ENCODE peak calls at places on chromosomes 11 and 22, in six cellular contexts. Y, K, E, D, N and R are unnamed samples.
A peak's percentile ranks its signal among the peaks of the same experiment; 100 is the strongest.

GRCh38 chr22:49921508-49922278 is 3.3 kb downstream of the CRELD2 start:
- DNase-seq in Y (no peak), K (peak; percentile 47), E (no peak), D (no peak), N (no peak), R (no peak)

GRCh38 chr11:57315491-57315890 is 9.3 kb downstream of the TNKS1BP1 start:
- DNase-seq in Y (peak; percentile 63), K (no peak), E (peak; percentile 66), D (no peak), N (no peak), R (no peak)

GRCh38 chr11:21948876-21949275 is 244.0 kb upstream of the ANO5 start:
- DNase-seq in Y (no peak), K (no peak), E (no peak), D (no peak), N (no peak), R (no peak)

GRCh38 chr11:17760102-17761029 is 25.8 kb downstream of the KCNC1 start:
- DNase-seq in Y (peak; percentile 53), K (no peak), E (peak; percentile 77), D (peak; percentile 78), N (peak; percentile 54), R (peak; percentile 40)

GRCh38 chr11:111942826-111943225 is 5.7 kb downstream of the DIXDC1 start:
- DNase-seq in Y (peak; percentile 91), K (no peak), E (no peak), D (no peak), N (no peak), R (peak; percentile 60)

GRCh38 chr22:36613958-36614357 is 85.0 kb upstream of the EIF3D start:
- DNase-seq in Y (no peak), K (no peak), E (no peak), D (peak; percentile 41), N (no peak), R (peak; percentile 1)

GRCh38 chr22:37337204-37337943 is 55.1 kb downstream of the CYTH4 start:
- DNase-seq in Y (peak; percentile 20), K (no peak), E (no peak), D (no peak), N (no peak), R (peak; percentile 53)

GRCh38 chr11:66012946-66013761 is 1.3 kb downstream of the CST6 start:
- DNase-seq in Y (no peak), K (peak; percentile 58), E (no peak), D (peak; percentile 57), N (no peak), R (no peak)

GRCh38 chr11:33670250-33671011 is 30.2 kb downstream of the C11orf91 start:
- DNase-seq in Y (peak; percentile 50), K (no peak), E (no peak), D (no peak), N (no peak), R (peak; percentile 61)

DNA sequence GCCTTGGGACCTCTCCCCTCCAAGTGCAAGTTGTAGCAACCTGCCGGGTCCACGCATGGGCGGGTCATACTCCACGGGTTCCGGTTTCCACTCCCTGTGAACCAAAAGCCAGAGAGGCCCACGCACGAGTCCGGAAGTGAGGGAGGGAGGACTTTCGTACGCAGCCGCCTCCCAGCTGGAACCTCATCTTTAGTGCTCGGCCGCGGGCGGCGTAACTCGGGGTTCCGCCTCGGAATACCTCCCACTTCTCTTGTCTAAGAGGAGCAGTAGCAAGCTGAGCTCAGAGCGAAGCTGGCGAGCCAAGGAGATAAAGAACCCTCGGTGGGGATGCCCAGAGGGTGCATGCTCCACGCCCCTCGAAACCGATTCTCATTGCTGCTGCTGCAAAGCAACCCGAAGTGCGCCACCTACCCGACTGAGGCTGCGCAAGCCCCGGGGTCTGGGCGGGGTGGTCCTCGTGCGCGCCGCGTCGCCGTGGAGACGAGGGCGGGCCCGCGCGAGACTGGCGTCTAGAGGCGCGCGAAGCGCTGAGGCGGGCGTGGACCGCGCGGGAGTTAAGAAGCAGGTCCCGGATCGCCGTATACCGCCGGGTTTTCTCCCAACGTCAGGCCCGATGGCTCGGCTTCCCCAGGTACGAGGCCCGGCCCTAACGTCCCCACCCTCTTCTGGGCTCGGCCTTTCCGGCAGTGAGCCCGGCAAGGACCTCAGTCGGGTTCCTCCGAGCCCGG is at the start of gene SFI1:
- DNase-seq in Y (peak; percentile 88), K (peak; percentile 89), E (peak; percentile 92), D (peak; percentile 92), N (peak; percentile 96), R (peak; percentile 88)
- TF ChIP-seq CTCF in Y (peak; percentile 37), K (peak; percentile 43), E (peak; percentile 14), D (peak; percentile 41), N (peak; percentile 28), R (peak; percentile 32)

GRCh38 chr11:100830978-100831732 is 144.1 kb downstream of the ARHGAP42 start:
- DNase-seq in Y (peak; percentile 71), K (no peak), E (no peak), D (no peak), N (no peak), R (peak; percentile 52)
- H3K4me3 ChIP-seq in Y (no peak overlapping the region), K (no peak overlapping the region), E (no peak overlapping the region), D (no peak overlapping the region), N (no peak overlapping the region), R (no peak overlapping the region)

DNA sequence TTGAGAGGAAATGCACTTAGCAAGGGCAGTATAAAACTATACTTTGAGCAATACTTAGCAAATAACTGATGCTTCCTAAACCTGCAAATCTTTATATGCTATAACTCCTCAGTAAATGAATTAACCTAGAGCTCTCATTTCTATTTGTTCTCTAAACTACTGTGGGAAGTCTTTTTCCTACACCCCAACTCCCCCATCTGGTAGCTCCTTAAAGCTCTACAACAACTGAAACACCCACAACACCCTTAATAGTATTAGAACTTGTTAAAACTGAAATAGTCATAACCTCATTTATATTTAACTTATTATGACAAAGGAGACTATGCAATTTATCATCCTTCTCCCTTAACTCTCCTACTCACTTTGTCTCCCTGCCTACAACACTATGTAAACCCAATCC is 43.4 kb downstream of the GUCY1A2 start:
- DNase-seq in Y (no peak), K (no peak), E (no peak), D (no peak), N (no peak), R (no peak)
- TF ChIP-seq CTCF in Y (no peak), K (peak; percentile 19), E (no peak), D (peak; percentile 35), N (no peak), R (no peak)

GRCh38 chr11:76738618-76739220 is 44.4 kb upstream of the TSKU start:
- DNase-seq in Y (no peak), K (no peak), E (no peak), D (no peak), N (no peak), R (no peak)
- H3K4me3 ChIP-seq in Y (no peak overlapping the region), K (no peak overlapping the region), E (no peak overlapping the region), D (no peak overlapping the region), N (no peak overlapping the region), R (no peak overlapping the region)

DNA sequence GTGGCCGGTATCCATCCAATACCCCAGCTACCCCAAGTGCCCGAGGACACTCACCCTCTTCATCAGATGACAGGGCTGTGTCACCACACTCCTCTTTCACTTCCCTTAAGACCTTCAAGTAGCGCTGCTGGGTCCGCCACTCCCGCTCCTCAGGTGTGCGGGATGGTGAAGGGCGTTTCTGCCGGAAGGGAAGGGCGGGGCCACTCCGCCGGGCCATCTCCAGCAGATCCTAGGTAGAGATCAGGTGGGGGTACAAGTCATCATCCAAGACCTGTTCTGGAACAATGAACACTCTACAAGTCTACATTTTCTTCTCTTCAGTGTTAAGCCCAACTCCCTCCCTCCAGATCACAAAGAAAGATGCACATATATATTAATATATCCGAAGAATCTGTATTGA is 10.0 kb downstream of the NFRKB start:
- DNase-seq in Y (no peak), K (no peak), E (no peak), D (no peak), N (no peak), R (no peak)
- TF ChIP-seq CTCF in Y (no peak), K (no peak), E (no peak), D (no peak), N (no peak), R (no peak)

GRCh38 chr11:92969634-92970347 is at the start of gene MTNR1B:
- DNase-seq in Y (no peak), K (no peak), E (no peak), D (peak; percentile 28), N (no peak), R (no peak)
- H3K4me3 ChIP-seq in Y (no peak within 1 kb of the TSS), K (peak within 1 kb of the TSS; percentile 11), E (no peak within 1 kb of the TSS), D (peak within 1 kb of the TSS; percentile 31), N (no peak within 1 kb of the TSS), R (no peak within 1 kb of the TSS)

GRCh38 chr11:62390237-62390636 is 28.6 kb upstream of the SCGB1A1 start:
- DNase-seq in Y (no peak), K (no peak), E (no peak), D (no peak), N (no peak), R (no peak)

GRCh38 chr11:62390727-62391126 is 28.1 kb upstream of the SCGB1A1 start:
- DNase-seq in Y (no peak), K (no peak), E (no peak), D (no peak), N (no peak), R (no peak)

GRCh38 chr11:62392944-62393628 is 25.7 kb upstream of the SCGB1A1 start:
- DNase-seq in Y (no peak), K (no peak), E (no peak), D (no peak), N (peak; percentile 62), R (no peak)

GRCh38 chr11:62392506-62392905 is 26.3 kb upstream of the SCGB1A1 start:
- DNase-seq in Y (no peak), K (no peak), E (no peak), D (no peak), N (no peak), R (no peak)

GRCh38 chr11:62391642-62392425 is 27.0 kb upstream of the SCGB1A1 start:
- DNase-seq in Y (no peak), K (no peak), E (no peak), D (no peak), N (no peak), R (no peak)
- TF ChIP-seq CTCF in Y (no peak), K (no peak), E (no peak), D (no peak), N (no peak), R (no peak)

DNA sequence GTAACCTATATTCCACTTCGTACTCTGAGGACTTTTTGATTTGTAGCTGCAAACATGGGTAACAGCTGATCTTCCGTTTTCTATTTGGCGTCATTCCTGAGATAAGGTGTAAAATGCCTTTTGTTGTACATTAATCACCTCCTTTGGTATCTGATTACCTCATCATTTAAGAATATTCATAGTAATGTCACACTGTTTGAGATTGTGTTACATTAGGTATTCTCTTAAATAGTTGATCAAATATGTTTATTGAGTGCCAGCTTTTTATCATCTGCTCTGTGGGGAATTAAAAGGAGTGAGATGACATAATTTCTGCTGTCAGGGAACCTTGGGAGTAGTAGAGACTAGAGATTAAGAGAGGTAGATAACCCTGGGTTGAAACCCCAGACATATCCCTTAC is 5.9 kb downstream of the NCAM1 start:
- DNase-seq in Y (no peak), K (no peak), E (no peak), D (no peak), N (no peak), R (no peak)
- H3K4me3 ChIP-seq in Y (no peak overlapping the region), K (no peak overlapping the region), E (no peak overlapping the region), D (no peak overlapping the region), N (no peak overlapping the region), R (no peak overlapping the region)